ENCODE peak calls at places on chromosome 22, in five cellular contexts. J is stimulated activated CD8-positive, alpha-beta memory T cell treated with anti-CD3 and anti-CD28 coated beads, Interleukin-12 subunit alpha, Interleukin-12 subunit beta, amount 100 ng/mL, for 1 hour; V is thoracic aorta; Z is activated CD8-positive, alpha-beta T cell treated with anti-CD3 and anti-CD28 coated beads for 36 hours; I is progenitor cell of endocrine pancreas. W is an unnamed sample.

GRCh38 chr22:42553475-42554361 is at the start of gene SERHL2:
- DNase-seq in J (peak; percentile 54), V (peak; percentile 30), Z (peak; percentile 83), I (peak; percentile 87), W (peak; percentile 85)

GRCh38 chr22:36445158-36445668 is 36.2 kb downstream of the TXN2 start:
- DNase-seq in J (no peak), V (no peak), Z (no peak), I (no peak), W (no peak)

GRCh38 chr22:31089101-31090100 is 8.3 kb downstream of the SMTN start:
- DNase-seq in J (no peak), V (no peak), Z (peak; percentile 48), I (no peak), W (peak; percentile 51)

GRCh38 chr22:17842386-17842785 is 68.1 kb upstream of the BID start:
- DNase-seq in J (no peak), V (no peak), Z (peak; percentile 67), I (no peak), W (no peak)

GRCh38 chr22:38176170-38176741 is 5.4 kb downstream of the PLA2G6 start:
- DNase-seq in J (no peak), V (no peak), Z (peak; percentile 65), I (no peak), W (peak; percentile 68)

GRCh38 chr22:39090426-39091064 is 6.5 kb upstream of the APOBEC3H start:
- DNase-seq in J (peak; percentile 73), V (no peak), Z (peak; percentile 95), I (no peak), W (no peak)

GRCh38 chr22:25495286-25495685 is 69.2 kb upstream of the GRK3 start:
- DNase-seq in J (no peak), V (no peak), Z (no peak), I (no peak), W (no peak)

GRCh38 chr22:30979932-30980331 is 10.9 kb downstream of the TUG1 start:
- DNase-seq in J (no peak), V (no peak), Z (no peak), I (no peak), W (no peak)

GRCh38 chr22:36386351-36386899 is 1.3 kb downstream of the MYH9 start:
- DNase-seq in J (no peak), V (no peak), Z (peak; percentile 82), I (no peak), W (no peak)

GRCh38 chr22:34814260-34814659 is 251.7 kb upstream of the ISX start:
- DNase-seq in J (no peak), V (no peak), Z (no peak), I (no peak), W (no peak)

GRCh38 chr22:20805972-20806471 is 32.1 kb downstream of the SERPIND1 start:
- DNase-seq in J (no peak), V (no peak), Z (no peak), I (no peak), W (no peak)

GRCh38 chr22:36986242-36986821 is 32.9 kb downstream of the TST start:
- DNase-seq in J (no peak), V (no peak), Z (peak; percentile 82), I (no peak), W (peak; percentile 25)

GRCh38 chr22:21816787-21817496 is 50.5 kb downstream of the MAPK1 start:
- DNase-seq in J (no peak), V (no peak), Z (peak; percentile 37), I (no peak), W (no peak)

GRCh38 chr22:27670701-27671412 is 130.7 kb downstream of the MN1 start:
- DNase-seq in J (no peak), V (no peak), Z (no peak), I (peak; percentile 83), W (peak; percentile 77)

GRCh38 chr22:29641052-29641780 is 37.8 kb downstream of the NF2 start:
- DNase-seq in J (no peak), V (no peak), Z (no peak), I (no peak), W (no peak)

GRCh38 chr22:45933503-45934167 is 43.3 kb downstream of the WNT7B start:
- DNase-seq in J (no peak), V (no peak), Z (no peak), I (no peak), W (no peak)

GRCh38 chr22:17910561-17911311 is 113.6 kb downstream of the MICAL3 start:
- DNase-seq in J (no peak), V (peak; percentile 39), Z (no peak), I (no peak), W (peak; percentile 60)

GRCh38 chr22:36569999-36570398 is 41.0 kb upstream of the EIF3D start:
- DNase-seq in J (no peak), V (no peak), Z (no peak), I (no peak), W (peak; percentile 50)

GRCh38 chr22:50507421-50507990 is at the start of gene LMF2:
- DNase-seq in J (peak; percentile 85), V (no peak), Z (peak; percentile 93), I (peak; percentile 89), W (peak; percentile 96)

GRCh38 chr22:23243006-23243573 is 62.8 kb downstream of the BCR start:
- DNase-seq in J (peak; percentile 49), V (no peak), Z (peak; percentile 87), I (no peak), W (no peak)

W was measured in endothelial cell.